ENCODE peak calls at places on chromosomes 6 and 20, in ten cellular contexts. One of them, this sample, is unnamed.

GRCh38 chr6:121838842-121839241 is 403.4 kb downstream of the GJA1 start:
- DNase-seq in A549: no peak
- DNase-seq in BJ: no peak
- DNase-seq in body of pancreas: no peak
- DNase-seq in mammary epithelial cell: peak
- DNase-seq in choroid plexus epithelial cell: peak
- DNase-seq in gastrocnemius medialis: no peak
- DNase-seq in fibroblast of pulmonary artery: peak
- DNase-seq in AG09309: no peak
- DNase-seq in CD8-positive, alpha-beta T cell: no peak
- DNase-seq in this sample: no peak

GRCh38 chr6:89138173-89138572 is 7.7 kb upstream of the PM20D2 start:
- DNase-seq in A549: no peak
- DNase-seq in BJ: no peak
- DNase-seq in body of pancreas: no peak
- DNase-seq in mammary epithelial cell: no peak
- DNase-seq in choroid plexus epithelial cell: no peak
- DNase-seq in gastrocnemius medialis: no peak
- DNase-seq in fibroblast of pulmonary artery: no peak
- DNase-seq in AG09309: no peak
- DNase-seq in CD8-positive, alpha-beta T cell: no peak
- DNase-seq in this sample: no peak

GRCh38 chr20:19775353-19776201 is 17.5 kb downstream of the RIN2 start:
- DNase-seq in A549: no peak
- DNase-seq in BJ: peak
- DNase-seq in body of pancreas: no peak
- DNase-seq in mammary epithelial cell: no peak
- DNase-seq in choroid plexus epithelial cell: no peak
- DNase-seq in gastrocnemius medialis: no peak
- DNase-seq in fibroblast of pulmonary artery: no peak
- DNase-seq in AG09309: peak
- DNase-seq in CD8-positive, alpha-beta T cell: no peak
- DNase-seq in this sample: no peak

GRCh38 chr20:41094656-41095055 is 42.7 kb upstream of the PLCG1 start:
- DNase-seq in A549: no peak
- DNase-seq in BJ: no peak
- DNase-seq in body of pancreas: no peak
- DNase-seq in mammary epithelial cell: no peak
- DNase-seq in choroid plexus epithelial cell: no peak
- DNase-seq in gastrocnemius medialis: no peak
- DNase-seq in fibroblast of pulmonary artery: peak
- DNase-seq in AG09309: no peak
- DNase-seq in CD8-positive, alpha-beta T cell: no peak
- DNase-seq in this sample: no peak

GRCh38 chr6:51098801-51099200 is 280.1 kb downstream of the TFAP2B start:
- DNase-seq in A549: no peak
- DNase-seq in BJ: no peak
- DNase-seq in body of pancreas: no peak
- DNase-seq in mammary epithelial cell: peak
- DNase-seq in choroid plexus epithelial cell: no peak
- DNase-seq in gastrocnemius medialis: no peak
- DNase-seq in fibroblast of pulmonary artery: no peak
- DNase-seq in AG09309: no peak
- DNase-seq in CD8-positive, alpha-beta T cell: no peak
- DNase-seq in this sample: no peak

GRCh38 chr20:51610761-51611624 is 68.5 kb upstream of the NFATC2 start:
- DNase-seq in A549: no peak
- DNase-seq in BJ: no peak
- DNase-seq in body of pancreas: no peak
- DNase-seq in mammary epithelial cell: no peak
- DNase-seq in choroid plexus epithelial cell: no peak
- DNase-seq in gastrocnemius medialis: no peak
- DNase-seq in fibroblast of pulmonary artery: no peak
- DNase-seq in AG09309: no peak
- DNase-seq in CD8-positive, alpha-beta T cell: no peak
- DNase-seq in this sample: no peak

GRCh38 chr6:145723646-145724045 is 11.7 kb downstream of the EPM2A start:
- DNase-seq in A549: no peak
- DNase-seq in BJ: no peak
- DNase-seq in body of pancreas: no peak
- DNase-seq in mammary epithelial cell: no peak
- DNase-seq in choroid plexus epithelial cell: no peak
- DNase-seq in gastrocnemius medialis: no peak
- DNase-seq in fibroblast of pulmonary artery: no peak
- DNase-seq in AG09309: no peak
- DNase-seq in CD8-positive, alpha-beta T cell: no peak
- DNase-seq in this sample: no peak

GRCh38 chr6:154637392-154637791 is 95.8 kb upstream of the SCAF8 start:
- DNase-seq in A549: no peak
- DNase-seq in BJ: no peak
- DNase-seq in body of pancreas: no peak
- DNase-seq in mammary epithelial cell: no peak
- DNase-seq in choroid plexus epithelial cell: no peak
- DNase-seq in gastrocnemius medialis: no peak
- DNase-seq in fibroblast of pulmonary artery: no peak
- DNase-seq in AG09309: no peak
- DNase-seq in CD8-positive, alpha-beta T cell: no peak
- DNase-seq in this sample: no peak

GRCh38 chr6:14734416-14735340 is 511.2 kb upstream of the JARID2 start:
- DNase-seq in A549: no peak
- DNase-seq in BJ: peak
- DNase-seq in body of pancreas: no peak
- DNase-seq in mammary epithelial cell: peak
- DNase-seq in choroid plexus epithelial cell: peak
- DNase-seq in gastrocnemius medialis: no peak
- DNase-seq in fibroblast of pulmonary artery: peak
- DNase-seq in AG09309: peak
- DNase-seq in CD8-positive, alpha-beta T cell: no peak
- DNase-seq in this sample: no peak

GRCh38 chr6:27290065-27290849 is 21.8 kb downstream of the POM121L2 start:
- DNase-seq in A549: no peak
- DNase-seq in BJ: no peak
- DNase-seq in body of pancreas: no peak
- DNase-seq in mammary epithelial cell: peak
- DNase-seq in choroid plexus epithelial cell: peak
- DNase-seq in gastrocnemius medialis: no peak
- DNase-seq in fibroblast of pulmonary artery: peak
- DNase-seq in AG09309: no peak
- DNase-seq in CD8-positive, alpha-beta T cell: no peak
- DNase-seq in this sample: no peak

GRCh38 chr6:39889229-39889628 is 45.0 kb downstream of the MOCS1 start:
- DNase-seq in A549: no peak
- DNase-seq in BJ: no peak
- DNase-seq in body of pancreas: no peak
- DNase-seq in mammary epithelial cell: no peak
- DNase-seq in choroid plexus epithelial cell: no peak
- DNase-seq in gastrocnemius medialis: no peak
- DNase-seq in fibroblast of pulmonary artery: no peak
- DNase-seq in AG09309: no peak
- DNase-seq in CD8-positive, alpha-beta T cell: no peak
- DNase-seq in this sample: no peak
- TF ChIP-seq CTCF in A549: no peak
- TF ChIP-seq CTCF in BJ: no peak
- TF ChIP-seq CTCF in body of pancreas: no peak
- TF ChIP-seq CTCF in mammary epithelial cell: no peak
- TF ChIP-seq CTCF in choroid plexus epithelial cell: no peak
- TF ChIP-seq CTCF in gastrocnemius medialis: no peak
- TF ChIP-seq CTCF in fibroblast of pulmonary artery: no peak
- TF ChIP-seq CTCF in AG09309: no peak
- TF ChIP-seq CTCF in CD8-positive, alpha-beta T cell: no peak
- TF ChIP-seq CTCF in this sample: no peak

GRCh38 chr6:43402819-43403218 is 24.5 kb upstream of the ABCC10 start:
- DNase-seq in A549: peak
- DNase-seq in BJ: no peak
- DNase-seq in body of pancreas: no peak
- DNase-seq in mammary epithelial cell: no peak
- DNase-seq in choroid plexus epithelial cell: no peak
- DNase-seq in gastrocnemius medialis: no peak
- DNase-seq in fibroblast of pulmonary artery: no peak
- DNase-seq in AG09309: no peak
- DNase-seq in CD8-positive, alpha-beta T cell: no peak
- DNase-seq in this sample: no peak
- TF ChIP-seq CTCF in A549: no peak
- TF ChIP-seq CTCF in BJ: peak
- TF ChIP-seq CTCF in body of pancreas: no peak
- TF ChIP-seq CTCF in mammary epithelial cell: peak
- TF ChIP-seq CTCF in choroid plexus epithelial cell: peak
- TF ChIP-seq CTCF in gastrocnemius medialis: no peak
- TF ChIP-seq CTCF in fibroblast of pulmonary artery: no peak
- TF ChIP-seq CTCF in AG09309: no peak
- TF ChIP-seq CTCF in CD8-positive, alpha-beta T cell: no peak
- TF ChIP-seq CTCF in this sample: no peak

DNA sequence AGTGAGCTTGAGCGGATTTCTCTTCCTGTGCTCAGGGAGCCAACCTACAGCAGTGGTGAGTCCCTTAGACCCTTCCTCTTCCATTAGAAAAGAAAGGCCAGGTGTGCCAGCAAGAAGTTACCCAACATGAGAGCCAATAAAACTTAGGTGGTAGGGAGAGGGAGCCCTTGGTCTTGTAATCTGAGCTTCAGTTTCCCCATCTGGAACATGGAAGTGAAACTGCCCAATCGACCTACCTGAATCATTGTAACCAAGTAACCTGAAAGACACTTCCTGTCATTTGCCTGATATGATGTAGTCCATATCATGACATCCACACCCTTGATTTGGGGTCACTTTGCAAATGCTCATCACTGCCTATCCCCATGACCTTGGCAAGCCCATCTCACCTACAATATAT is 66.4 kb downstream of the MDGA1 start:
- DNase-seq in A549: no peak
- DNase-seq in BJ: no peak
- DNase-seq in body of pancreas: no peak
- DNase-seq in mammary epithelial cell: no peak
- DNase-seq in choroid plexus epithelial cell: no peak
- DNase-seq in gastrocnemius medialis: no peak
- DNase-seq in fibroblast of pulmonary artery: no peak
- DNase-seq in AG09309: no peak
- DNase-seq in CD8-positive, alpha-beta T cell: no peak
- DNase-seq in this sample: no peak
- TF ChIP-seq CTCF in A549: no peak
- TF ChIP-seq CTCF in BJ: no peak
- TF ChIP-seq CTCF in body of pancreas: no peak
- TF ChIP-seq CTCF in mammary epithelial cell: no peak
- TF ChIP-seq CTCF in choroid plexus epithelial cell: no peak
- TF ChIP-seq CTCF in gastrocnemius medialis: no peak
- TF ChIP-seq CTCF in fibroblast of pulmonary artery: no peak
- TF ChIP-seq CTCF in AG09309: no peak
- TF ChIP-seq CTCF in CD8-positive, alpha-beta T cell: no peak
- TF ChIP-seq CTCF in this sample: no peak

DNA sequence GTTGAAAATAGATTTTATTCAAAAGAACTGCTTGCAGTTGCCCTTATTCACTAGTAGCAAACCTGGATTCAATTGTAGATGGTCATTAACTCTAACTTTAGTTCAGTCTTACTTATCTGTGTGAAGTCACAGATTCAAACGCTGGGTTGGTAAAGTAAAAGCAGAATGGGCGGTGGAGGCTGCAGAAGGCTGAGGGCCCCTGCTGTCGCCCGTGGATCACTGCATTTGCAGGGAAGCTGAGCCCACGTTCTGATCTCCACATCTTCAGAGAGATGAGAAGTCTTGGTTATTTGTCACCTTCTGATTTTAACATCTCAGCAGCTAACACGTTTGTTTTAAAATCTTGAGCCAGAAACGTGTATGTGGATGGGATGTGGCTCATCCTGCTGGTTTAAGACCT is 75.1 kb downstream of the SNX9 start:
- DNase-seq in A549: no peak
- DNase-seq in BJ: no peak
- DNase-seq in body of pancreas: no peak
- DNase-seq in mammary epithelial cell: no peak
- DNase-seq in choroid plexus epithelial cell: peak
- DNase-seq in gastrocnemius medialis: no peak
- DNase-seq in fibroblast of pulmonary artery: no peak
- DNase-seq in AG09309: no peak
- DNase-seq in CD8-positive, alpha-beta T cell: no peak
- DNase-seq in this sample: no peak
- TF ChIP-seq CTCF in A549: no peak
- TF ChIP-seq CTCF in BJ: peak
- TF ChIP-seq CTCF in body of pancreas: no peak
- TF ChIP-seq CTCF in mammary epithelial cell: no peak
- TF ChIP-seq CTCF in choroid plexus epithelial cell: peak
- TF ChIP-seq CTCF in gastrocnemius medialis: no peak
- TF ChIP-seq CTCF in fibroblast of pulmonary artery: peak
- TF ChIP-seq CTCF in AG09309: no peak
- TF ChIP-seq CTCF in CD8-positive, alpha-beta T cell: peak
- TF ChIP-seq CTCF in this sample: no peak

DNA sequence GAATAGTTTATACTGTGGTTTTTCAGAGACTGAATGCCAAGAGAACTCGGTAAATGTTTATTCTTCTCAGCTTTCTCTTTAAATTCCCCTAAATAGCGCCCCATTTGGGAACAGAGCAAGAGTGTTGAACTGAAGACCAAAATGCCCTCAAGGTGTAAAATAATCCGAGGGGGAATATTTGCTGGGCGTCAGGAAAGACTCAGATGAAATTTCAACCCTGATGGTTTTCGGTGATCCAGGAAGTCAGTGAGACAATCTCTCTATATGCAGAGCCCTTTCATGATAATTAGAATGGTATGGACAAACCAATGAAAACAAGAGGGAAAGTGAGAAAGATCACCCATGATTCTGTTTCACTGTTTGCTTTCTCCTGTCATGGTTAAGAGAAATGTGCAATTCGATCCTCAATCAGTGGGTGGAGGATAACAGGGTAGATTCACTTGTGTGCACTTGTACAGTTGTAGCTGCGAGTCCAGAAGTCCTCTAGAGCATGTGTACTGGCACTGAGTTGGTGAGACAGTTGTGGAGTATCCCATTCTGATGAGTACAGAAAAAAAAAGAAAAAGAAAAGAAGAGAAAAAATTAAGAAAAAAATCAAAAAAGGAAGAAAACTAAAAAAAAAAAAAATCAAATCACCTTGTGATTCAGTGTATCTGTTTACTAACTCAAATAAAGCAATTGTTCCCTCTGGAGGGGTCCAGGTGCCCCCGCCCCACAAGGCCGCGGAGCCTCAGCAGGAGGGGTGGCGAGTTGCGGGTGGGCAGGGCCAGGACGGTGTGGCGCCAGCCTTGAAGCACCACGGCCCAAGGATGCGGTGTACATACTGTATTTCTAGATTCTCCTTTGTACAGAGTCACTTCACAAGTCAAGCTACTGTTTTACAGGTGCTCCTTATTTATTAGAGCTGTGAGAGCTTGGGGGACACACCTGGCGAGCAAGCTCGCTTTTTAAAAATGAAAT is 164.9 kb downstream of the SCML4 start:
- DNase-seq in A549: no peak
- DNase-seq in BJ: no peak
- DNase-seq in body of pancreas: no peak
- DNase-seq in mammary epithelial cell: no peak
- DNase-seq in choroid plexus epithelial cell: peak
- DNase-seq in gastrocnemius medialis: no peak
- DNase-seq in fibroblast of pulmonary artery: no peak
- DNase-seq in AG09309: no peak
- DNase-seq in CD8-positive, alpha-beta T cell: no peak
- DNase-seq in this sample: no peak
- TF ChIP-seq CTCF in A549: no peak
- TF ChIP-seq CTCF in BJ: no peak
- TF ChIP-seq CTCF in body of pancreas: no peak
- TF ChIP-seq CTCF in mammary epithelial cell: no peak
- TF ChIP-seq CTCF in choroid plexus epithelial cell: no peak
- TF ChIP-seq CTCF in gastrocnemius medialis: no peak
- TF ChIP-seq CTCF in fibroblast of pulmonary artery: no peak
- TF ChIP-seq CTCF in AG09309: peak
- TF ChIP-seq CTCF in CD8-positive, alpha-beta T cell: no peak
- TF ChIP-seq CTCF in this sample: no peak

GRCh38 chr6:82251942-82252341 is 4.4 kb upstream of the IBTK start:
- DNase-seq in A549: peak
- DNase-seq in BJ: no peak
- DNase-seq in body of pancreas: no peak
- DNase-seq in mammary epithelial cell: no peak
- DNase-seq in choroid plexus epithelial cell: peak
- DNase-seq in gastrocnemius medialis: no peak
- DNase-seq in fibroblast of pulmonary artery: peak
- DNase-seq in AG09309: no peak
- DNase-seq in CD8-positive, alpha-beta T cell: no peak
- DNase-seq in this sample: no peak
- TF ChIP-seq CTCF in A549: peak
- TF ChIP-seq CTCF in BJ: peak
- TF ChIP-seq CTCF in body of pancreas: no peak
- TF ChIP-seq CTCF in mammary epithelial cell: peak
- TF ChIP-seq CTCF in choroid plexus epithelial cell: peak
- TF ChIP-seq CTCF in gastrocnemius medialis: no peak
- TF ChIP-seq CTCF in fibroblast of pulmonary artery: peak
- TF ChIP-seq CTCF in AG09309: peak
- TF ChIP-seq CTCF in CD8-positive, alpha-beta T cell: peak
- TF ChIP-seq CTCF in this sample: peak